ENCODE peak calls at places on chromosomes 16 and 17, in seven cellular contexts. V is dorsolateral prefrontal cortex; Q is GM13977; O is progenitor cell of endocrine pancreas; L is fibroblast of lung; H is CD8-positive, alpha-beta T cell; X is cardiac muscle cell. K is an unnamed sample.

GRCh38 chr17:34318474-34318873 is 761 bp upstream of the CCL8 start:
- DNase-seq in V (no peak), Q (no peak), O (no peak), L (no peak), H (no peak), X (no peak), K (no peak)

GRCh38 chr16:68499011-68499410 is 40.1 kb upstream of the ZFP90 start:
- DNase-seq in V (no peak), Q (no peak), O (no peak), L (no peak), H (no peak), X (peak), K (no peak)

GRCh38 chr16:88991813-88992350 is 14.9 kb upstream of the CBFA2T3 start:
- DNase-seq in V (no peak), Q (no peak), O (no peak), L (no peak), H (no peak), X (no peak), K (no peak)

GRCh38 chr16:58501242-58502131 is 1.5 kb downstream of the NDRG4 start:
- DNase-seq in V (peak), Q (peak), O (peak), L (no peak), H (peak), X (no peak), K (no peak)

GRCh38 chr16:4681471-4682083 is 11.8 kb upstream of the NUDT16L1 start:
- DNase-seq in V (no peak), Q (no peak), O (no peak), L (no peak), H (no peak), X (no peak), K (no peak)

GRCh38 chr16:48629016-48629415 is 19.0 kb upstream of the N4BP1 start:
- DNase-seq in V (no peak), Q (no peak), O (no peak), L (no peak), H (no peak), X (no peak), K (no peak)

GRCh38 chr16:53207810-53208752 is 153.3 kb downstream of the CHD9 start:
- DNase-seq in V (peak), Q (peak), O (peak), L (peak), H (peak), X (peak), K (peak)

GRCh38 chr17:49031965-49032928 is 35.1 kb downstream of the IGF2BP1 start:
- DNase-seq in V (no peak), Q (peak), O (peak), L (peak), H (peak), X (peak), K (peak)

GRCh38 chr16:27448531-27449433 is 46.8 kb downstream of the IL21R start:
- DNase-seq in V (no peak), Q (no peak), O (no peak), L (no peak), H (no peak), X (no peak), K (no peak)

GRCh38 chr16:55471448-55472097 is 7.4 kb upstream of the MMP2 start:
- DNase-seq in V (no peak), Q (peak), O (no peak), L (peak), H (no peak), X (peak), K (no peak)

GRCh38 chr16:24700549-24701392 is 28.7 kb upstream of the TNRC6A start:
- DNase-seq in V (no peak), Q (no peak), O (no peak), L (peak), H (no peak), X (peak), K (no peak)

GRCh38 chr17:31585280-31585630 is 193.8 kb downstream of the RAB11FIP4 start:
- DNase-seq in V (no peak), Q (no peak), O (no peak), L (no peak), H (no peak), X (no peak), K (no peak)

GRCh38 chr17:76271669-76272540 is 6.8 kb downstream of the UBALD2 start:
- DNase-seq in V (no peak), Q (peak), O (peak), L (no peak), H (peak), X (peak), K (peak)

GRCh38 chr16:72112906-72113615 is 19.4 kb downstream of the DHX38 start:
- DNase-seq in V (no peak), Q (no peak), O (no peak), L (no peak), H (no peak), X (no peak), K (no peak)

GRCh38 chr17:22273308-22273707 is 581.0 kb downstream of the KCNJ18 start:
- DNase-seq in V (no peak), Q (no peak), O (no peak), L (no peak), H (no peak), X (no peak), K (no peak)

GRCh38 chr16:56657555-56658430 is at the start of gene MT1F:
- DNase-seq in V (no peak), Q (peak), O (peak), L (peak), H (peak), X (peak), K (no peak)

GRCh38 chr16:66446737-66447136 is 19.6 kb downstream of the BEAN1 start:
- DNase-seq in V (no peak), Q (no peak), O (no peak), L (no peak), H (no peak), X (no peak), K (no peak)

GRCh38 chr16:88782454-88783390 is 2.3 kb downstream of the PIEZO1 start:
- DNase-seq in V (no peak), Q (no peak), O (no peak), L (peak), H (peak), X (peak), K (no peak)

GRCh38 chr16:69132424-69133252 is at the start of the genes CHTF8 and UTP4:
- DNase-seq in V (peak), Q (peak), O (peak), L (peak), H (peak), X (peak), K (peak)

GRCh38 chr17:77834170-77835115 is 124.1 kb upstream of the TNRC6C start:
- DNase-seq in V (peak), Q (peak), O (no peak), L (peak), H (peak), X (peak), K (peak)

GRCh38 chr16:12090162-12090552 is 113.6 kb downstream of the SNX29 start:
- DNase-seq in V (no peak), Q (no peak), O (no peak), L (no peak), H (no peak), X (no peak), K (no peak)

DNA sequence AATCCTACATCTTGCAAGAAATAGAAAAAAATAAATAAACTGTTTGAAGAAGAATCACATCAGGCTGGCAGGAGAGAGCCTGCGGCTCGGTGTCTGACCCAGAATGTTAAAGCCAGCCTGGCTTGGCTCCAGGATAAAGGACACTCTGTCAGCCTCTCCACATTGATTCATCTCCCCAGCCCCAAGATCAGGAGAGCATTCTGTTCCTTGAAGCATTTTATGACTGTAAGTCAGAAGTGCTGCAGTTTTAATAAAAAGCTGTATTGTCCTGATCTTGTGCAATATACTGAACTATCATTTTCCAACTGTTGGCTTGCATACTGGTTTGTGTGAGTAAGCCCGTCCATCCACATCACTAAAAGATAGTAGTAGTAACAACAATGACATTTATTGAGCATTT is 426.6 kb downstream of the HAPSTR1 start:
- DNase-seq in V (no peak), Q (no peak), O (no peak), L (no peak), H (no peak), X (peak), K (no peak)
- TF ChIP-seq CTCF in V (no peak), Q (no peak), O (no peak), L (no peak), H (no peak), X (no peak), K (no peak)

DNA sequence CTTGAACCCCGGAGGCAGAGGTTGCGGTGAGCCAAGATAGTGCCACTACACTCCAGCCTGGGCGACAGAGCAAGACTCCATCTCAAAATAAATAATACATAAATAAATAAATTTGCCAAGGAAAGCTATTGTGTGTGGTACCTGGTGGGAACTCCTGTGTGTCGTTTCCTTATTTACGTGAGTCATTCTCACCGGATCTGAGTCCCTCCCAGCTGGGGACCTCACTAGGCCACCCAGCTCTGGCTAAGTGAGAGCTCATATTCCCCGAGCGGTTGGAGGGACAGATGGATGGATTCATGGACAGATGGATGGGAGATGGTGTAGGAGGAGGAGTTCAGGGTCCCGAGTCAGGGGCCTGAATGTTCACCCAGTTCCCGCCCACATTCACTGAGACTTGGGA is 22.9 kb upstream of the C1QL1 start:
- DNase-seq in V (no peak), Q (no peak), O (no peak), L (no peak), H (no peak), X (no peak), K (no peak)
- TF ChIP-seq CTCF in V (no peak), Q (no peak), O (no peak), L (no peak), H (no peak), X (no peak), K (no peak)

GRCh38 chr17:65028537-65028843 is 28.1 kb downstream of the GNA13 start:
- DNase-seq in V (no peak), Q (no peak), O (no peak), L (no peak), H (no peak), X (no peak), K (no peak)

GRCh38 chr17:65029605-65030308 is 26.8 kb downstream of the GNA13 start:
- DNase-seq in V (no peak), Q (no peak), O (no peak), L (no peak), H (no peak), X (no peak), K (no peak)

GRCh38 chr17:65030618-65031017 is 25.9 kb downstream of the GNA13 start:
- DNase-seq in V (no peak), Q (no peak), O (no peak), L (no peak), H (no peak), X (no peak), K (no peak)

GRCh38 chr17:65025288-65025687 is 31.3 kb downstream of the GNA13 start:
- DNase-seq in V (no peak), Q (no peak), O (no peak), L (no peak), H (no peak), X (no peak), K (no peak)

DNA sequence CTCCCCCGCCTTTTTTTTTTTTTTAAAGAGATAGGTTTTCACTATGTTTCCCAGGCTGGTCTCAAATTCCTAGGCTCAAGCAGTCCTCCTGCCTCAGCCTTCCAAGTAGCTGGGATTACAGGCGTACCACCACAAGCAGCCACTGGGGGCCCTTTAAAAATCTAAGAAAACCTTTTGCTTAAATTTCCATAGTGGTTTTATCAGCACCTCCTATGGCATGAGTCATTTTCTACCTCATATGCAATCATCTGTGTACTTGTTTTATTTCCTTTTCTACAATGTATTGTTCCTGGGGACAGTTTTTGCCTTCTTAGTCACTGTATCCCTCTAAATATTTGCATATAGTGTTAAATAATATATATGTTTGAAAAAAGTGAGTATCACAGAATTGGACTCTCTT is 29.2 kb downstream of the GNA13 start:
- DNase-seq in V (no peak), Q (peak), O (no peak), L (peak), H (peak), X (peak), K (peak)
- TF ChIP-seq CTCF in V (no peak), Q (peak), O (peak), L (peak), H (peak), X (peak), K (peak)

DNA sequence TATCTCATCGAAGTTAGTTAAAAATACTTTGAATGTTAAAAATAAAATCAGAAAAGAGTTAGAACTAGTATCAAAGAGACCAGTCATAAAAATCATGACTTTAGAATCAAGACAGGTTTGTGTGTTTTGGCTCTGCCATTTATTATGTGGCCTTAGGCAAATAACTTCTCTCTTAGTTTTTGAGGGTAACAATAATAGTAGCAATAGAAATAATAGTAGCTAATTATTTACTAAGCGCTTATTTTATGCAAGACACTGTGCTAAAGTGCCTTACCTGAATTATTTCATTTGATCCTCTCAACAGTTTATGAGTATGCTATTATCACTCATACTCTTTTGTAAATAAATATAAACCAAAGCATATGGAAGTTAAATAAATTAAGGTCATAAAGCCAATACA is 77.0 kb downstream of the SMURF2 start:
- DNase-seq in V (no peak), Q (no peak), O (no peak), L (no peak), H (no peak), X (no peak), K (no peak)
- TF ChIP-seq CTCF in V (no peak), Q (no peak), O (no peak), L (no peak), H (no peak), X (no peak), K (no peak)

GRCh38 chr17:3554440-3554839 is 3.2 kb downstream of the TRPV3 start:
- DNase-seq in V (no peak), Q (no peak), O (no peak), L (no peak), H (no peak), X (no peak), K (no peak)

GRCh38 chr17:3552916-3553315 is 4.7 kb downstream of the TRPV3 start:
- DNase-seq in V (no peak), Q (no peak), O (no peak), L (no peak), H (no peak), X (no peak), K (no peak)

GRCh38 chr17:3553419-3554401 is 3.9 kb downstream of the TRPV3 start:
- DNase-seq in V (no peak), Q (no peak), O (no peak), L (no peak), H (no peak), X (no peak), K (no peak)

GRCh38 chr17:3549610-3550162 is 7.9 kb downstream of the TRPV3 start:
- DNase-seq in V (no peak), Q (no peak), O (no peak), L (no peak), H (no peak), X (no peak), K (no peak)

GRCh38 chr17:3551189-3551588 is 6.4 kb downstream of the TRPV3 start:
- DNase-seq in V (no peak), Q (no peak), O (no peak), L (no peak), H (no peak), X (no peak), K (no peak)
- TF ChIP-seq CTCF in V (no peak), Q (no peak), O (no peak), L (peak), H (no peak), X (no peak), K (no peak)

GRCh38 chr17:65572581-65573282 is 11.3 kb upstream of the AXIN2 start:
- DNase-seq in V (no peak), Q (no peak), O (no peak), L (no peak), H (no peak), X (no peak), K (no peak)

GRCh38 chr17:65573283-65573603 is 11.8 kb upstream of the AXIN2 start:
- DNase-seq in V (no peak), Q (no peak), O (no peak), L (no peak), H (no peak), X (no peak), K (no peak)

GRCh38 chr17:65572186-65572580 is 10.7 kb upstream of the AXIN2 start:
- DNase-seq in V (no peak), Q (no peak), O (no peak), L (no peak), H (no peak), X (no peak), K (no peak)

GRCh38 chr17:65576939-65577338 is 15.5 kb upstream of the AXIN2 start:
- DNase-seq in V (no peak), Q (no peak), O (no peak), L (no peak), H (no peak), X (no peak), K (no peak)
- TF ChIP-seq CTCF in V (no peak), Q (no peak), O (no peak), L (no peak), H (no peak), X (no peak), K (no peak)

DNA sequence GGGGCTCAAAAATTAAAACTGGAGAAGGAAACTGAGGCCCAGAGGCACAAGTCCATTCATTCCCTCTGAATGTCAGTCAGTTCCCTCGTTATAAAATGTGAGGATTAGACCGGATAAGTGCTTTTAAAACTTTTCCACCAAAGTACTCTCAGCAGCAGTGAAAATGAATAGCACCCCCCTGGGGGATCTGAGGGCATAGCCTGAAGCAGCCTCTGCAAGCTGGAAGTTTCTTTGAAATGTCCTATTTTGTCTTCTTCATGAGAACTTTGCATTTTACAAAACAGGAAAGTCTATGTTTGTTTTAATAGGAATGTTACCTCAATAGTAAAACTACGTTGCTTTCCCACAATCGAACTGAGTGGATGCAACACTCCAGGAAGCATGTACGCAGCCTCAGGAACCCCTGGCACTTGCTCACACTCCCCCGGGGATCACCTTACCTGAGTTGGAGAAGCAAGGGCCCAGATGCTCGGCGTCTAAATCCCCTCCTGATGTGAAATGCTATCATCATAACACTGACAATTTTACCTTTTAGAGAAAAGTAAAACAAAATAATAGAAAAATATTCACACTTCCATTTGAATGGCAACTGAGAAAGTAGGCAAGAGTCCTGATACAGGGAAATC is 272.9 kb downstream of the CEP112 start:
- DNase-seq in V (no peak), Q (no peak), O (no peak), L (no peak), H (no peak), X (peak), K (no peak)
- TF ChIP-seq CTCF in V (no peak), Q (no peak), O (peak), L (peak), H (no peak), X (peak), K (no peak)

GRCh38 chr17:50460831-50461526 is 7.7 kb downstream of the CHAD start:
- DNase-seq in V (no peak), Q (no peak), O (no peak), L (no peak), H (no peak), X (no peak), K (peak)
- TF ChIP-seq CTCF in V (no peak), Q (no peak), O (no peak), L (no peak), H (no peak), X (no peak), K (no peak)

DNA sequence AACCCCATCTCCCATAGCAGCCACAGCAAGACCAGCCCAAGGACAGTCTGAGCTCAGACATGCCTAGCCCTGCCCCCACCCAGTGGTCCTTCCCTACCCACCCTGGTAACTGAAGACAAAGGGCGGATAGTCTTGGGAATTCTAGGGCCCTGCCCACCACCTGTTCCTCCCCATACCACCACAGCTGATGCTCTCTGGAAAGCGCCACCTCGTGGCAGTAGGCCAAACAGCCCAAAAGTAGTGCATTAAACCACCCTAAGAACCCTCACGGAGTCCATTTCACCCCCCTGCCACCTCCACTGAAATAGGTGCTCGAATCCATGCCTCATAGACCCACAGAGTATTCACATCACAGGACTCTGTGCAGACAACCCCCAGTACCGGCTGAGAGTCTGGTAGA is 1021.4 kb downstream of the CDH8 start:
- DNase-seq in V (no peak), Q (no peak), O (no peak), L (no peak), H (no peak), X (no peak), K (no peak)
- TF ChIP-seq CTCF in V (no peak), Q (peak), O (peak), L (no peak), H (no peak), X (no peak), K (no peak)

K was measured in GM20000.